ENCODE peak calls at places on chromosomes 7 and 10, in eight cellular contexts. One of them, this sample, is unnamed.
A peak's percentile ranks its signal among the peaks of the same experiment; 100 is the strongest.

GRCh38 chr10:124763267-124763666 is 19.1 kb upstream of the FAM53B start:
- DNase-seq in kidney: no peak
- DNase-seq in AG09319: no peak
- DNase-seq in ovary: no peak
- DNase-seq in psoas muscle: no peak
- DNase-seq in astrocyte of the cerebellum: no peak
- DNase-seq in left ventricle myocardium inferior: no peak
- DNase-seq in astrocyte of the spinal cord: no peak
- DNase-seq in this sample: no peak

GRCh38 chr10:110303681-110304080 is 1.0 kb downstream of the SMNDC1 start:
- DNase-seq in kidney: no peak
- DNase-seq in AG09319: no peak
- DNase-seq in ovary: no peak
- DNase-seq in psoas muscle: no peak
- DNase-seq in astrocyte of the cerebellum: no peak
- DNase-seq in left ventricle myocardium inferior: no peak
- DNase-seq in astrocyte of the spinal cord: no peak
- DNase-seq in this sample: no peak

GRCh38 chr10:122018951-122019413 is 30.0 kb downstream of the TACC2 start:
- DNase-seq in kidney: no peak
- DNase-seq in AG09319: no peak
- DNase-seq in ovary: no peak
- DNase-seq in psoas muscle: peak; percentile 59
- DNase-seq in astrocyte of the cerebellum: no peak
- DNase-seq in left ventricle myocardium inferior: no peak
- DNase-seq in astrocyte of the spinal cord: no peak
- DNase-seq in this sample: no peak

GRCh38 chr7:113100091-113100723 is 13.6 kb upstream of the GPR85 start:
- DNase-seq in kidney: peak; percentile 78
- DNase-seq in AG09319: no peak
- DNase-seq in ovary: peak; percentile 25
- DNase-seq in psoas muscle: no peak
- DNase-seq in astrocyte of the cerebellum: peak; percentile 27
- DNase-seq in left ventricle myocardium inferior: peak; percentile 23
- DNase-seq in astrocyte of the spinal cord: peak; percentile 40
- DNase-seq in this sample: no peak

GRCh38 chr7:24721378-24722030 is 35.8 kb downstream of the GSDME start:
- DNase-seq in kidney: no peak
- DNase-seq in AG09319: no peak
- DNase-seq in ovary: no peak
- DNase-seq in psoas muscle: no peak
- DNase-seq in astrocyte of the cerebellum: no peak
- DNase-seq in left ventricle myocardium inferior: no peak
- DNase-seq in astrocyte of the spinal cord: no peak
- DNase-seq in this sample: no peak

GRCh38 chr7:5606235-5606634 is 175.2 kb downstream of the RNF216 start:
- DNase-seq in kidney: no peak
- DNase-seq in AG09319: no peak
- DNase-seq in ovary: no peak
- DNase-seq in psoas muscle: no peak
- DNase-seq in astrocyte of the cerebellum: no peak
- DNase-seq in left ventricle myocardium inferior: no peak
- DNase-seq in astrocyte of the spinal cord: no peak
- DNase-seq in this sample: no peak

GRCh38 chr10:28892818-28893547 is 215.7 kb downstream of the BAMBI start:
- DNase-seq in kidney: no peak
- DNase-seq in AG09319: no peak
- DNase-seq in ovary: no peak
- DNase-seq in psoas muscle: no peak
- DNase-seq in astrocyte of the cerebellum: peak; percentile 26
- DNase-seq in left ventricle myocardium inferior: no peak
- DNase-seq in astrocyte of the spinal cord: peak; percentile 59
- DNase-seq in this sample: no peak

GRCh38 chr7:16933296-16934248 is 51.8 kb upstream of the AGR3 start:
- DNase-seq in kidney: no peak
- DNase-seq in AG09319: no peak
- DNase-seq in ovary: no peak
- DNase-seq in psoas muscle: no peak
- DNase-seq in astrocyte of the cerebellum: no peak
- DNase-seq in left ventricle myocardium inferior: no peak
- DNase-seq in astrocyte of the spinal cord: no peak
- DNase-seq in this sample: no peak

GRCh38 chr7:110835209-110835608 is 255.7 kb upstream of the LRRN3 start:
- DNase-seq in kidney: no peak
- DNase-seq in AG09319: no peak
- DNase-seq in ovary: no peak
- DNase-seq in psoas muscle: no peak
- DNase-seq in astrocyte of the cerebellum: no peak
- DNase-seq in left ventricle myocardium inferior: no peak
- DNase-seq in astrocyte of the spinal cord: no peak
- DNase-seq in this sample: no peak

GRCh38 chr7:1400351-1400750 is 58.9 kb downstream of the MICALL2 start:
- DNase-seq in kidney: no peak
- DNase-seq in AG09319: no peak
- DNase-seq in ovary: no peak
- DNase-seq in psoas muscle: no peak
- DNase-seq in astrocyte of the cerebellum: no peak
- DNase-seq in left ventricle myocardium inferior: no peak
- DNase-seq in astrocyte of the spinal cord: no peak
- DNase-seq in this sample: no peak

GRCh38 chr10:30529373-30529998 is 95.5 kb downstream of the MAP3K8 start:
- DNase-seq in kidney: peak; percentile 88
- DNase-seq in AG09319: no peak
- DNase-seq in ovary: peak; percentile 20
- DNase-seq in psoas muscle: peak; percentile 78
- DNase-seq in astrocyte of the cerebellum: no peak
- DNase-seq in left ventricle myocardium inferior: peak; percentile 70
- DNase-seq in astrocyte of the spinal cord: no peak
- DNase-seq in this sample: no peak
- TF ChIP-seq CTCF in kidney: no peak
- TF ChIP-seq CTCF in AG09319: no peak
- TF ChIP-seq CTCF in ovary: no peak
- TF ChIP-seq CTCF in psoas muscle: no peak
- TF ChIP-seq CTCF in astrocyte of the cerebellum: no peak
- TF ChIP-seq CTCF in left ventricle myocardium inferior: no peak
- TF ChIP-seq CTCF in astrocyte of the spinal cord: no peak
- TF ChIP-seq CTCF in this sample: no peak

GRCh38 chr10:70145666-70146488 is 623 bp downstream of the TYSND1 start:
- DNase-seq in kidney: peak; percentile 92
- DNase-seq in AG09319: no peak
- DNase-seq in ovary: peak; percentile 53
- DNase-seq in psoas muscle: peak; percentile 83
- DNase-seq in astrocyte of the cerebellum: no peak
- DNase-seq in left ventricle myocardium inferior: peak; percentile 67
- DNase-seq in astrocyte of the spinal cord: peak; percentile 56
- DNase-seq in this sample: peak; percentile 66
- TF ChIP-seq CTCF in kidney: peak; percentile 52
- TF ChIP-seq CTCF in AG09319: no peak
- TF ChIP-seq CTCF in ovary: peak; percentile 48
- TF ChIP-seq CTCF in psoas muscle: peak; percentile 61
- TF ChIP-seq CTCF in astrocyte of the cerebellum: peak; percentile 35
- TF ChIP-seq CTCF in left ventricle myocardium inferior: peak; percentile 70
- TF ChIP-seq CTCF in astrocyte of the spinal cord: peak; percentile 40
- TF ChIP-seq CTCF in this sample: peak; percentile 77

GRCh38 chr7:51299391-51300133 is 17.0 kb downstream of the COBL start:
- DNase-seq in kidney: peak; percentile 20
- DNase-seq in AG09319: no peak
- DNase-seq in ovary: no peak
- DNase-seq in psoas muscle: no peak
- DNase-seq in astrocyte of the cerebellum: no peak
- DNase-seq in left ventricle myocardium inferior: no peak
- DNase-seq in astrocyte of the spinal cord: no peak
- DNase-seq in this sample: no peak
- TF ChIP-seq CTCF in kidney: no peak
- TF ChIP-seq CTCF in AG09319: no peak
- TF ChIP-seq CTCF in ovary: no peak
- TF ChIP-seq CTCF in psoas muscle: no peak
- TF ChIP-seq CTCF in astrocyte of the cerebellum: peak; percentile 13
- TF ChIP-seq CTCF in left ventricle myocardium inferior: peak; percentile 11
- TF ChIP-seq CTCF in astrocyte of the spinal cord: no peak
- TF ChIP-seq CTCF in this sample: peak; percentile 12

DNA sequence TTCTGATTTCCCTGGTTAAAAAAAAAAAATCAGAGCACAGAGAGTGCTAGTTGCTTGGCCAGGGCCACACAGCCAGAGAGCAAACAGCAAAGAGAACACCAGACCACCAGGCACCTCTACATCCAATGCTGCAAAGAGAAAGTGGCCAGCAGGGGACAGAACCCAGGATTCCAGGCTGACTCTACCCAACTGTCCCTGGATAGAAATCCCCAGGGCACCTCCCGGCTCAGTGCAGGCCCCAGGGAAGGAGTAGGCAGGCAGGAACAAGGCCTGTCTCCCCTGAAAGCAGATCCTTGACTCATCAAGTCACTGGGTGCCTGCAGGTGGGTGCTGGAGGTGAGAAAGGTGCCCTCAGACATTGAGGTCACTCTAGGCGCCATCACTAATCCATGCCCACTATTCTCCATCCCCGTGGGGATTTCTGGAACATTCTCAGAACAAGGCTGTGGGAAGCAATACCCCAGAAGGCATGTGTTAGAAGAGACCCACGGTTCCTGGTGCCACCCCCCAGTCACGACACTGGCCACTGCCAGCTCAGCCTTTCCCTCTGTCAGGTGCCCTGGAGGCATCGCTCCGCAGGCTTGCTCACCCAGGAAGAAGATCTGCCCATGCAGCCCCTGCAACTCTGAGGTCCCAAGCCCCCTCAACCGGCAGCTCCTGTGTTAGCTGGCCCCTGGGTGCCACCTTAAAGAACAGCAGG is 154.8 kb downstream of the GRID1 start:
- DNase-seq in kidney: peak; percentile 45
- DNase-seq in AG09319: no peak
- DNase-seq in ovary: no peak
- DNase-seq in psoas muscle: peak; percentile 34
- DNase-seq in astrocyte of the cerebellum: no peak
- DNase-seq in left ventricle myocardium inferior: no peak
- DNase-seq in astrocyte of the spinal cord: no peak
- DNase-seq in this sample: no peak
- TF ChIP-seq CTCF in kidney: no peak
- TF ChIP-seq CTCF in AG09319: no peak
- TF ChIP-seq CTCF in ovary: no peak
- TF ChIP-seq CTCF in psoas muscle: no peak
- TF ChIP-seq CTCF in astrocyte of the cerebellum: no peak
- TF ChIP-seq CTCF in left ventricle myocardium inferior: no peak
- TF ChIP-seq CTCF in astrocyte of the spinal cord: no peak
- TF ChIP-seq CTCF in this sample: no peak

This sample was measured in HFFc6.